ENCODE peak calls at places on chromosomes 3 and 15, in five cellular contexts. U, M, I, K and X are unnamed samples.

GRCh38 chr15:42457445-42458442 is 33.2 kb downstream of the ZNF106 start:
- DNase-seq in U (no peak), M (peak; percentile 89), I (peak; percentile 86), K (peak; percentile 76), X (peak; percentile 44)

GRCh38 chr3:136351905-136352304 is 101.8 kb downstream of the PCCB start:
- DNase-seq in U (no peak), M (no peak), I (no peak), K (no peak), X (no peak)

GRCh38 chr15:98568382-98569017 is 79.8 kb upstream of the IGF1R start:
- DNase-seq in U (no peak), M (no peak), I (no peak), K (no peak), X (no peak)

GRCh38 chr15:70491183-70491621 is 272.2 kb downstream of the UACA start:
- DNase-seq in U (no peak), M (no peak), I (no peak), K (no peak), X (no peak)

GRCh38 chr3:13277860-13278531 is 142.1 kb downstream of the NUP210 start:
- DNase-seq in U (peak; percentile 49), M (no peak), I (no peak), K (no peak), X (no peak)

GRCh38 chr15:100663066-100663465 is 60.7 kb downstream of the ASB7 start:
- DNase-seq in U (peak; percentile 21), M (no peak), I (no peak), K (no peak), X (no peak)

GRCh38 chr3:111607242-111607641 is 12.1 kb upstream of the ZBED2 start:
- DNase-seq in U (no peak), M (no peak), I (no peak), K (no peak), X (no peak)

GRCh38 chr15:59622289-59622688 is 10.7 kb downstream of the GCNT3 start:
- DNase-seq in U (peak; percentile 33), M (no peak), I (no peak), K (peak; percentile 37), X (peak; percentile 66)

GRCh38 chr15:73632670-73633058 is 525 bp downstream of the NPTN start:
- DNase-seq in U (no peak), M (no peak), I (peak; percentile 33), K (no peak), X (peak; percentile 26)

GRCh38 chr15:79028411-79028964 is 62.1 kb downstream of the RASGRF1 start:
- DNase-seq in U (peak; percentile 73), M (peak; percentile 38), I (peak; percentile 18), K (peak; percentile 53), X (no peak)

GRCh38 chr15:58442122-58442521 is 10.3 kb downstream of the LIPC start:
- DNase-seq in U (no peak), M (no peak), I (no peak), K (no peak), X (no peak)

GRCh38 chr3:61841111-61841845 is 279.9 kb downstream of the PTPRG start:
- DNase-seq in U (no peak), M (no peak), I (no peak), K (no peak), X (no peak)

GRCh38 chr3:126102011-126102410 is 18.1 kb upstream of the SLC41A3 start:
- DNase-seq in U (no peak), M (no peak), I (no peak), K (no peak), X (no peak)

GRCh38 chr3:39028466-39028865 is 23.3 kb downstream of the SCN11A start:
- DNase-seq in U (no peak), M (no peak), I (no peak), K (no peak), X (no peak)

GRCh38 chr15:70111203-70112017 is 13.7 kb upstream of the TLE3 start:
- DNase-seq in U (peak; percentile 81), M (peak; percentile 90), I (peak; percentile 82), K (peak; percentile 84), X (peak; percentile 53)

GRCh38 chr15:45747426-45747825 is 112.6 kb downstream of the SQOR start:
- DNase-seq in U (no peak), M (no peak), I (no peak), K (no peak), X (no peak)

GRCh38 chr3:57017481-57017880 is 43.0 kb upstream of the SPATA12 start:
- DNase-seq in U (no peak), M (no peak), I (no peak), K (no peak), X (no peak)

GRCh38 chr3:179852117-179852886 is 184.4 kb downstream of the PEX5L start:
- DNase-seq in U (no peak), M (no peak), I (no peak), K (no peak), X (no peak)

GRCh38 chr3:15654891-15655290 is 53.3 kb downstream of the BTD start:
- DNase-seq in U (no peak), M (no peak), I (no peak), K (no peak), X (no peak)

GRCh38 chr15:29770796-29771195 is 51.5 kb downstream of the TJP1 start:
- DNase-seq in U (no peak), M (no peak), I (no peak), K (no peak), X (no peak)

GRCh38 chr3:188239577-188239976 is 85.6 kb downstream of the LPP start:
- DNase-seq in U (no peak), M (no peak), I (no peak), K (no peak), X (no peak)

GRCh38 chr3:188240189-188240981 is 86.4 kb downstream of the LPP start:
- DNase-seq in U (no peak), M (no peak), I (no peak), K (no peak), X (no peak)

GRCh38 chr3:188241072-188241471 is 87.1 kb downstream of the LPP start:
- DNase-seq in U (no peak), M (no peak), I (no peak), K (peak; percentile 53), X (no peak)

GRCh38 chr3:188236241-188236640 is 82.3 kb downstream of the LPP start:
- DNase-seq in U (no peak), M (no peak), I (no peak), K (no peak), X (no peak)

GRCh38 chr3:188239035-188239434 is 85.1 kb downstream of the LPP start:
- DNase-seq in U (no peak), M (no peak), I (no peak), K (no peak), X (no peak)
- H3K4me1 ChIP-seq in U (no peaks in the 10 kb centered on the region), M (peaks cover 34% of the 10 kb centered on the region), I (peaks cover 30% of the 10 kb centered on the region), K (peaks cover 23% of the 10 kb centered on the region), X (peaks cover 95% of the 10 kb centered on the region)

GRCh38 chr15:96354731-96355560 is 24.4 kb downstream of the NR2F2 start:
- DNase-seq in U (no peak), M (no peak), I (no peak), K (no peak), X (no peak)
- TF ChIP-seq CTCF in U (peak; percentile 42), M (no peak), I (peak; percentile 42), K (peak; percentile 64), X (no peak)

DNA sequence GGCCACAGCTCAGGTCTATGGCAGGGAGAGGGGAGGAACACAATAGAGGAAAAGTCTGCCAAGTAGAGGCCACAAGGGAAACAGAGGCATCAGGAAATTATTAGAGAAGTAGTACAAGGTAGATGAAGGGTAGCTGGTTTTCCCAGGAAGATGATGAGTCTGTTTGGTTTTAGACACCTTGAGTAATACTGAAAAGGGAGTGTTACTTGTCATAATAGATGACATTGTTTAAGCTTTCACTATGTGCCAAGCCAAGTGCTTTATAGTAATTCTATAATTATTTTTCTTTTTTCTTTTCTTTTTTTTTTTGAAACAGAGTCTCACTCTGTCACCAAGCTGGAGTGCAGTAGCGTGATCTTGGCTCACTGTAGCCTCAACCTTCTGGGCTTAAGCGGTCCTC is 13.7 kb downstream of the PXK start:
- DNase-seq in U (no peak), M (no peak), I (no peak), K (no peak), X (no peak)
- H3K4me1 ChIP-seq in U (no peaks in the 10 kb centered on the region), M (no peaks in the 10 kb centered on the region), I (no peaks in the 10 kb centered on the region), K (peaks cover 6% of the 10 kb centered on the region), X (peaks cover 27% of the 10 kb centered on the region)

DNA sequence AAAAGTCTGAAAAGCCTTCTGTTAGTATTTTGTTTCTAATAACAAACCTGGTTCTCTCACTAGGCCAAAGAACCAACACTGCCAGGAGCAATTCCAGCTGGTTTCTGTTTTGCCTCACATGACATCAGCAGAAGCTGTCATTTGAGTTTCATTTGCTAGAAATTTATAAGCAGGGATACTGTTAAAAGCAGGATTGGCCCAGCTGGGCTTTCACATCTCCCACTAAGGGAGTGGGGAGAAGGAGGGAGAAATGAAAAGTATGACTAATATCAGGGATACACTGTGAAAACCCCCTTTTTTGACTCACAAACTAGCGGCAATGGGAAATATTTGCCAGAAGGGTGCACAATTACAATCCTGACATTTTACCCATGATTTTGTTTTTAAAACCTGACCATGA is 5.3 kb downstream of the CCDC80 start:
- DNase-seq in U (no peak), M (peak; percentile 51), I (peak; percentile 36), K (no peak), X (no peak)
- TF ChIP-seq CTCF in U (no peak), M (no peak), I (no peak), K (no peak), X (no peak)

DNA sequence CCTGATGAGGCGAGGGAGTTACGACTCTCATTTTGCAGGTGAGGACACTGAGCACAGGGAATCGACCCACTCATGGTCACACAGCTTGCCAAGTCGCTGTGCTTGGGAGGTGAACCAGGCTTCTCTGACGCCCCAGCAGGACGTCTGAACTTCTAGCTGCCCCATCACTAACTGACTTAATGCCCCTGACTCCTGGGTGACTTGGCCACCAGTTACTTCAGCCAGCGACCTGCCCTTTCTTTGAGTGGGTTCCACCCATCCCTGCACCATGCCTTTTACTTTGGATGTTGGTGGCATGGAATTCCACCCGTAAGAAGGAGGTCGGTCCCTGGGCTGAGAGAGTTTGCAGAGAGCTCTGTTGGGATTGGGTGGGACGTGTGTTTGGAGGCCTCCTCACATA is 54.8 kb downstream of the FLNB start:
- DNase-seq in U (no peak), M (no peak), I (no peak), K (no peak), X (no peak)
- H3K4me1 ChIP-seq in U (peaks cover 20% of the 10 kb centered on the region), M (peaks cover 33% of the 10 kb centered on the region), I (peaks cover 42% of the 10 kb centered on the region), K (peaks cover 13% of the 10 kb centered on the region), X (peaks cover 36% of the 10 kb centered on the region)

GRCh38 chr3:53764376-53764775 is 81.8 kb downstream of the CHDH start:
- DNase-seq in U (no peak), M (no peak), I (no peak), K (no peak), X (no peak)
- TF ChIP-seq CTCF in U (no peak), M (no peak), I (no peak), K (no peak), X (no peak)